ENCODE peak calls at places on chromosomes 3 and 15, in seven cellular contexts. W is Panc1; Z is left ventricle myocardium inferior; B is fibroblast of lung; A is stimulated activated CD4-positive, alpha-beta T cell treated with anti-CD3 and anti-CD28 coated beads, TNF-alpha, amount 100 ng/mL, for 4 hours; K is GM03348; V is stimulated activated CD8-positive, alpha-beta memory T cell treated with anti-CD3 and anti-CD28 coated beads, Interleukin-4, amount 100 ng/mL, for 1 hour. Y is an unnamed sample.
A peak's percentile ranks its signal among the peaks of the same experiment; 100 is the strongest.

GRCh38 chr3:29642393-29643033 is 361.6 kb downstream of the RBMS3 start:
- DNase-seq in W (no peak), Z (no peak), B (peak; percentile 7), A (no peak), K (peak; percentile 24), V (no peak), Y (no peak)

GRCh38 chr3:15636028-15636709 is 34.6 kb downstream of the BTD start:
- DNase-seq in W (no peak), Z (no peak), B (peak; percentile 89), A (no peak), K (peak; percentile 84), V (no peak), Y (peak; percentile 57)

GRCh38 chr3:136979684-136980083 is 21.9 kb downstream of the IL20RB start:
- DNase-seq in W (no peak), Z (no peak), B (peak; percentile 30), A (no peak), K (no peak), V (no peak), Y (no peak)

GRCh38 chr3:197810901-197811300 is 19.8 kb downstream of the LRCH3 start:
- DNase-seq in W (no peak), Z (no peak), B (no peak), A (no peak), K (no peak), V (no peak), Y (no peak)

GRCh38 chr15:61994216-61994615 is 66.0 kb downstream of the VPS13C start:
- DNase-seq in W (no peak), Z (no peak), B (peak; percentile 11), A (no peak), K (peak; percentile 26), V (no peak), Y (no peak)

GRCh38 chr3:132595036-132595435 is 2.0 kb upstream of the ACKR4 start:
- DNase-seq in W (no peak), Z (no peak), B (peak; percentile 9), A (no peak), K (peak; percentile 48), V (no peak), Y (no peak)

GRCh38 chr15:68360716-68361115 is 71.2 kb downstream of the ITGA11 start:
- DNase-seq in W (no peak), Z (no peak), B (no peak), A (no peak), K (no peak), V (no peak), Y (no peak)

GRCh38 chr15:82294061-82294690 is 31.6 kb downstream of the SAXO2 start:
- DNase-seq in W (no peak), Z (no peak), B (no peak), A (no peak), K (no peak), V (no peak), Y (no peak)

GRCh38 chr15:42084465-42085235 is 9.7 kb downstream of the PLA2G4D start:
- DNase-seq in W (peak; percentile 48), Z (peak; percentile 54), B (peak; percentile 43), A (peak; percentile 20), K (peak; percentile 92), V (peak; percentile 9), Y (peak; percentile 83)

GRCh38 chr3:121064121-121064520 is 156.1 kb downstream of the STXBP5L start:
- DNase-seq in W (no peak), Z (no peak), B (no peak), A (no peak), K (no peak), V (no peak), Y (no peak)

GRCh38 chr3:107910713-107911259 is 180.0 kb downstream of the CD47 start:
- DNase-seq in W (no peak), Z (no peak), B (no peak), A (no peak), K (no peak), V (no peak), Y (no peak)

GRCh38 chr15:70512772-70513362 is 250.5 kb downstream of the UACA start:
- DNase-seq in W (no peak), Z (peak; percentile 32), B (peak; percentile 62), A (no peak), K (peak; percentile 50), V (peak; percentile 38), Y (peak; percentile 72)

GRCh38 chr15:58393196-58393790 is 38.5 kb upstream of the LIPC start:
- DNase-seq in W (no peak), Z (no peak), B (no peak), A (no peak), K (no peak), V (no peak), Y (no peak)

GRCh38 chr15:50506121-50506520 is 40.3 kb downstream of the USP50 start:
- DNase-seq in W (no peak), Z (no peak), B (no peak), A (no peak), K (no peak), V (no peak), Y (no peak)